ENCODE peak calls at places on chromosomes 5 and 9, in seven cellular contexts. J is nucleus accumbens, V is HCEC 1CT, H is progenitor cell of endocrine pancreas, S is HEK293T, P is pons, W is iPS DF 6.9. L is an unnamed sample.

GRCh38 chr5:87155076-87155475 is 112.6 kb upstream of the RASA1 start:
- DNase-seq in J (no peak), V (no peak), H (no peak), S (no peak), P (no peak), W (no peak), L (no peak)

GRCh38 chr5:140587495-140587894 is 22.9 kb downstream of the SLC35A4 start:
- DNase-seq in J (no peak), V (no peak), H (no peak), S (no peak), P (no peak), W (no peak), L (no peak)

GRCh38 chr5:14134086-14134485 is 9.1 kb upstream of the TRIO start:
- DNase-seq in J (no peak), V (no peak), H (no peak), S (no peak), P (no peak), W (no peak), L (no peak)

GRCh38 chr5:166907314-166907713 is 1384.1 kb upstream of the WWC1 start:
- DNase-seq in J (no peak), V (peak), H (no peak), S (no peak), P (no peak), W (no peak), L (no peak)

GRCh38 chr9:91164724-91165520 is 196.8 kb downstream of the AUH start:
- DNase-seq in J (no peak), V (peak), H (no peak), S (peak), P (peak), W (no peak), L (peak)

GRCh38 chr9:114123031-114123977 is 24.2 kb upstream of the KIF12 start:
- DNase-seq in J (no peak), V (no peak), H (no peak), S (no peak), P (no peak), W (no peak), L (no peak)

GRCh38 chr9:123420560-123421210 is 64.7 kb downstream of the CRB2 start:
- DNase-seq in J (no peak), V (no peak), H (no peak), S (no peak), P (no peak), W (no peak), L (no peak)

GRCh38 chr5:178361657-178362445 is 129.2 kb upstream of the PHYKPL start:
- DNase-seq in J (no peak), V (no peak), H (no peak), S (no peak), P (no peak), W (no peak), L (no peak)

GRCh38 chr9:94867842-94868312 is 141.4 kb downstream of the AOPEP start:
- DNase-seq in J (no peak), V (peak), H (no peak), S (no peak), P (no peak), W (no peak), L (peak)

GRCh38 chr5:160438316-160439204 is 16.9 kb downstream of the PTTG1 start:
- DNase-seq in J (no peak), V (peak), H (no peak), S (peak), P (peak), W (peak), L (peak)

GRCh38 chr5:11298877-11299276 is 537.8 kb upstream of the DAP start:
- DNase-seq in J (no peak), V (no peak), H (no peak), S (no peak), P (no peak), W (no peak), L (no peak)

GRCh38 chr5:2674456-2674855 is 77.0 kb downstream of the IRX2 start:
- DNase-seq in J (no peak), V (no peak), H (no peak), S (no peak), P (no peak), W (no peak), L (no peak)

GRCh38 chr5:78778538-78778937 is 130.0 kb upstream of the LHFPL2 start:
- DNase-seq in J (no peak), V (peak), H (no peak), S (no peak), P (no peak), W (no peak), L (no peak)

GRCh38 chr5:87121315-87122170 is 146.1 kb upstream of the RASA1 start:
- DNase-seq in J (no peak), V (peak), H (no peak), S (no peak), P (peak), W (no peak), L (peak)

GRCh38 chr9:72352911-72353388 is 12.1 kb downstream of the ZFAND5 start:
- DNase-seq in J (no peak), V (no peak), H (no peak), S (no peak), P (no peak), W (no peak), L (no peak)

GRCh38 chr9:21402387-21403247 is 6.3 kb upstream of the IFNA8 start:
- DNase-seq in J (no peak), V (no peak), H (no peak), S (peak), P (no peak), W (peak), L (no peak)

GRCh38 chr5:143552680-143553079 is 149.2 kb upstream of the NR3C1 start:
- DNase-seq in J (no peak), V (no peak), H (no peak), S (no peak), P (no peak), W (no peak), L (no peak)

GRCh38 chr5:155129513-155129880 is 115.9 kb downstream of the KIF4B start:
- DNase-seq in J (no peak), V (peak), H (no peak), S (no peak), P (no peak), W (no peak), L (no peak)

GRCh38 chr5:30849801-30850370 is 343.6 kb upstream of the CDH6 start:
- DNase-seq in J (no peak), V (no peak), H (no peak), S (no peak), P (peak), W (no peak), L (peak)

GRCh38 chr9:134325096-134325812 is 1.0 kb upstream of the RXRA start:
- DNase-seq in J (no peak), V (peak), H (peak), S (no peak), P (no peak), W (no peak), L (peak)

GRCh38 chr9:125755340-125755739 is 8.2 kb downstream of the PBX3 start:
- DNase-seq in J (no peak), V (no peak), H (no peak), S (no peak), P (peak), W (no peak), L (no peak)

GRCh38 chr9:117546894-117547293 is 132.0 kb upstream of the ASTN2 start:
- DNase-seq in J (no peak), V (no peak), H (no peak), S (no peak), P (no peak), W (no peak), L (no peak)

GRCh38 chr5:173454764-173455598 is 126.8 kb upstream of the STC2 start:
- DNase-seq in J (no peak), V (peak), H (no peak), S (no peak), P (no peak), W (no peak), L (peak)

GRCh38 chr5:63127054-63127453 is 548.4 kb downstream of the LRRC70 start:
- DNase-seq in J (no peak), V (no peak), H (no peak), S (no peak), P (no peak), W (no peak), L (peak)

GRCh38 chr9:14770592-14770991 is 48.1 kb upstream of the CER1 start:
- DNase-seq in J (no peak), V (no peak), H (no peak), S (no peak), P (no peak), W (no peak), L (no peak)

GRCh38 chr9:127168756-127169506 is 46.5 kb upstream of the ANGPTL2 start:
- DNase-seq in J (no peak), V (no peak), H (no peak), S (no peak), P (no peak), W (no peak), L (no peak)

GRCh38 chr5:67233075-67233474 is 36.5 kb upstream of the CD180 start:
- DNase-seq in J (no peak), V (peak), H (no peak), S (no peak), P (no peak), W (no peak), L (no peak)

GRCh38 chr5:147483961-147484707 is 25.7 kb downstream of the DPYSL3 start:
- DNase-seq in J (no peak), V (peak), H (no peak), S (no peak), P (peak), W (no peak), L (peak)

GRCh38 chr5:107769531-107769930 is 98.8 kb upstream of the EFNA5 start:
- DNase-seq in J (no peak), V (no peak), H (no peak), S (no peak), P (no peak), W (no peak), L (no peak)

GRCh38 chr5:136031713-136032112 is 2.9 kb downstream of the TGFBI start:
- DNase-seq in J (no peak), V (no peak), H (no peak), S (no peak), P (no peak), W (no peak), L (no peak)